ENCODE peak calls at places on chromosomes 2 and 18, in eight cellular contexts. F, O, J, V, Y, G, P and A are unnamed samples.

GRCh38 chr2:61620244-61621159 is 82.3 kb upstream of the XPO1 start:
- DNase-seq in F (no peak), O (no peak), J (no peak), V (no peak), Y (no peak), G (no peak), P (peak; percentile 91), A (no peak)

GRCh38 chr2:148023861-148024260 is 3.0 kb downstream of the MBD5 start:
- DNase-seq in F (no peak), O (no peak), J (no peak), V (no peak), Y (no peak), G (no peak), P (no peak), A (no peak)

GRCh38 chr18:41351430-41351829 is 603.6 kb upstream of the PIK3C3 start:
- DNase-seq in F (no peak), O (no peak), J (no peak), V (no peak), Y (no peak), G (no peak), P (no peak), A (no peak)

GRCh38 chr18:51711298-51711889 is 513.9 kb upstream of the MEX3C start:
- DNase-seq in F (no peak), O (no peak), J (no peak), V (no peak), Y (no peak), G (no peak), P (no peak), A (no peak)

GRCh38 chr2:222391866-222392265 is 32.5 kb upstream of the SGPP2 start:
- DNase-seq in F (no peak), O (no peak), J (no peak), V (no peak), Y (no peak), G (no peak), P (no peak), A (no peak)

GRCh38 chr2:59177748-59178147 is 936.6 kb upstream of the FANCL start:
- DNase-seq in F (no peak), O (no peak), J (no peak), V (no peak), Y (no peak), G (no peak), P (no peak), A (no peak)

GRCh38 chr2:75403991-75404428 is 156.7 kb downstream of the EVA1A start:
- DNase-seq in F (no peak), O (no peak), J (no peak), V (peak; percentile 35), Y (no peak), G (no peak), P (peak; percentile 68), A (no peak)

GRCh38 chr18:79578396-79579260 is 101.0 kb upstream of the CTDP1 start:
- DNase-seq in F (peak; percentile 30), O (no peak), J (no peak), V (no peak), Y (no peak), G (peak; percentile 77), P (no peak), A (no peak)

GRCh38 chr2:74739733-74740241 is 85.7 kb downstream of the SEMA4F start:
- DNase-seq in F (no peak), O (no peak), J (no peak), V (no peak), Y (no peak), G (no peak), P (no peak), A (no peak)

GRCh38 chr2:1686784-1687105 is 57.6 kb downstream of the PXDN start:
- DNase-seq in F (no peak), O (no peak), J (no peak), V (no peak), Y (no peak), G (no peak), P (no peak), A (no peak)

GRCh38 chr2:236572482-236572881 is 2.9 kb downstream of the ACKR3 start:
- DNase-seq in F (peak; percentile 69), O (no peak), J (no peak), V (no peak), Y (no peak), G (peak; percentile 86), P (no peak), A (no peak)

GRCh38 chr2:229869226-229869625 is 52.6 kb downstream of the TRIP12 start:
- DNase-seq in F (no peak), O (no peak), J (no peak), V (no peak), Y (no peak), G (no peak), P (no peak), A (no peak)

GRCh38 chr2:158722266-158723105 is 72.6 kb upstream of the DAPL1 start:
- DNase-seq in F (no peak), O (no peak), J (no peak), V (no peak), Y (no peak), G (no peak), P (no peak), A (no peak)

GRCh38 chr18:77101410-77102245 is 31.0 kb downstream of the MBP start:
- DNase-seq in F (peak; percentile 78), O (no peak), J (no peak), V (no peak), Y (peak; percentile 58), G (peak; percentile 97), P (peak; percentile 98), A (no peak)

GRCh38 chr2:196486145-196486544 is 153.4 kb upstream of the CCDC150 start:
- DNase-seq in F (no peak), O (no peak), J (no peak), V (no peak), Y (no peak), G (no peak), P (peak; percentile 31), A (no peak)

GRCh38 chr2:168915433-168916328 is 14.6 kb downstream of the G6PC2 start:
- DNase-seq in F (no peak), O (no peak), J (no peak), V (no peak), Y (no peak), G (no peak), P (no peak), A (no peak)

GRCh38 chr2:109275120-109276040 is 146.4 kb downstream of the SH3RF3 start:
- DNase-seq in F (no peak), O (no peak), J (no peak), V (no peak), Y (no peak), G (no peak), P (no peak), A (no peak)

GRCh38 chr2:239409976-239410375 is 9.2 kb upstream of the HDAC4 start:
- DNase-seq in F (no peak), O (no peak), J (no peak), V (no peak), Y (no peak), G (peak; percentile 25), P (no peak), A (no peak)